ENCODE peak calls at places on chromosome 18, in six cellular contexts. A is OCI-LY7, Q is GM12865, I is neuronal stem cell, E is fibroblast of lung, Y is colonic mucosa. W is an unnamed sample.

GRCh38 chr18:48924621-48925601 is 25.9 kb downstream of the SMAD7 start:
- DNase-seq in A (no peak), Q (no peak), I (no peak), E (no peak), Y (peak), W (no peak)

GRCh38 chr18:5600376-5601071 is 56.7 kb upstream of the EPB41L3 start:
- DNase-seq in A (peak), Q (no peak), I (no peak), E (peak), Y (no peak), W (no peak)

GRCh38 chr18:11387880-11388279 is 221.5 kb upstream of the SLC35G4 start:
- DNase-seq in A (no peak), Q (peak), I (no peak), E (peak), Y (no peak), W (peak)

GRCh38 chr18:2908166-2908945 is 61.5 kb downstream of the EMILIN2 start:
- DNase-seq in A (no peak), Q (no peak), I (no peak), E (no peak), Y (no peak), W (no peak)

GRCh38 chr18:63953811-63954210 is 4.7 kb downstream of the HMSD start:
- DNase-seq in A (no peak), Q (no peak), I (no peak), E (peak), Y (no peak), W (no peak)

GRCh38 chr18:5890606-5891360 is 4.5 kb downstream of the TMEM200C start:
- DNase-seq in A (no peak), Q (peak), I (peak), E (no peak), Y (peak), W (no peak)

GRCh38 chr18:73962251-73962650 is 185.4 kb downstream of the FBXO15 start:
- DNase-seq in A (no peak), Q (no peak), I (no peak), E (no peak), Y (no peak), W (no peak)

GRCh38 chr18:27599202-27599829 is 414.2 kb upstream of the CHST9 start:
- DNase-seq in A (peak), Q (peak), I (peak), E (peak), Y (peak), W (peak)

GRCh38 chr18:12782521-12782920 is 79.7 kb downstream of the PSMG2 start:
- DNase-seq in A (no peak), Q (no peak), I (no peak), E (no peak), Y (no peak), W (no peak)

GRCh38 chr18:54949588-54949987 is 9.7 kb downstream of the CCDC68 start:
- DNase-seq in A (no peak), Q (no peak), I (no peak), E (no peak), Y (no peak), W (no peak)

GRCh38 chr18:11960743-11961380 is 20.4 kb upstream of the IMPA2 start:
- DNase-seq in A (no peak), Q (no peak), I (no peak), E (no peak), Y (no peak), W (no peak)

GRCh38 chr18:3245853-3246635 is 1.6 kb upstream of the MYL12A start:
- DNase-seq in A (peak), Q (peak), I (peak), E (peak), Y (peak), W (peak)

GRCh38 chr18:13517369-13517768 is 209.0 kb downstream of the FAM210A start:
- DNase-seq in A (no peak), Q (no peak), I (no peak), E (no peak), Y (no peak), W (no peak)

GRCh38 chr18:199768-200167 is 41.4 kb downstream of the USP14 start:
- DNase-seq in A (no peak), Q (no peak), I (no peak), E (no peak), Y (no peak), W (no peak)

GRCh38 chr18:76476665-76477561 is 18.1 kb downstream of the ZNF516 start:
- DNase-seq in A (no peak), Q (peak), I (no peak), E (peak), Y (peak), W (no peak)

GRCh38 chr18:11981633-11982366 is 493 bp downstream of the IMPA2 start:
- DNase-seq in A (peak), Q (peak), I (peak), E (peak), Y (peak), W (no peak)

GRCh38 chr18:44943201-44943881 is 262.7 kb downstream of the SETBP1 start:
- DNase-seq in A (no peak), Q (no peak), I (no peak), E (no peak), Y (no peak), W (no peak)

GRCh38 chr18:13461488-13461887 is 242.9 kb downstream of the LDLRAD4 start:
- DNase-seq in A (no peak), Q (no peak), I (no peak), E (no peak), Y (no peak), W (peak)

GRCh38 chr18:2692508-2692907 is 37.0 kb downstream of the SMCHD1 start:
- DNase-seq in A (no peak), Q (no peak), I (no peak), E (no peak), Y (no peak), W (no peak)

GRCh38 chr18:40855661-40856060 is 1099.4 kb upstream of the PIK3C3 start:
- DNase-seq in A (no peak), Q (no peak), I (no peak), E (no peak), Y (no peak), W (no peak)

GRCh38 chr18:75247601-75248421 is 37.2 kb downstream of the TSHZ1 start:
- DNase-seq in A (no peak), Q (peak), I (no peak), E (peak), Y (no peak), W (peak)

GRCh38 chr18:68148862-68149261 is 566.0 kb downstream of the TMX3 start:
- DNase-seq in A (no peak), Q (no peak), I (peak), E (no peak), Y (no peak), W (no peak)

GRCh38 chr18:68467966-68468365 is 246.9 kb downstream of the TMX3 start:
- DNase-seq in A (no peak), Q (peak), I (no peak), E (no peak), Y (no peak), W (no peak)

DNA sequence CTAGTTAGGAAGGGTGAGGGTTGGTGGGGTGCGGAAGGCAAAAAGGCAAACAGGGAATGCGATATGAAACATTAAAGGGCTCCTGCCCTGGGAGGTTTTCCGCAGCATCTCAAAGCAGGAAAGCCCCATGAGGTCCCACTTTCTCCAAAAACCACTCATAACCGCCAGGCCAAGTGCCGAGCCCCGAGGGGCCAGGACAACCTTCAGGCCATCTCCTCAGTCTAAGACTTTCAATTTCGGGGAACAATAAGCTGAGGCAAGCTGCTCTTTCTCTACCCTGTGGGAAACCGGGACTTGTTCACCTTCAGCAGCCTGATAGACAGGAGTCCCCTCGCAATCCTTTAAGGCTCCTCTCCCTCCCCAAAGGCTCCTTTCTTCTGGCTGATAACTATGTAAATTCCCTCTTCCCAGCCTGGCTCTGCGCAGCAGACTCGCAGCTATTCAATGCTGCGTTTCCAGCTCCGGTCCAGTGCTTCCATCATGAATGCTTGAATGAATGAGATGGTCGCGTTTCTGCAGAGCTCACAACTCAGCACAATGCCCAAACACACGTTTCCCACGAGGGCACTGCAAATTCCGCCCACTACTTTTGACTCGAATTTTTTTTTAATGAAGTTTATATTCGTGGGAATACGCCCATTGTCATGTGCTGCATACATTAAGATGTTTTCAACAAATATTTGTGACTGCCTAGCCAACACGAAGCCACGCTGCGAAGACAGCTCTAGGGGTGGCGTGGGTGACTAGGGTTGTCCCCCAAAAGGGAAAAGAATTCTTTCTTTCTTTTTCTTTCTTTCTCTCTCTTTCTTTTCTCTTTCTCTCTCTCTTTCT is 1.4 kb downstream of the LAMA1 start:
- DNase-seq in A (no peak), Q (no peak), I (peak), E (peak), Y (no peak), W (no peak)
- H3K4me3 ChIP-seq in A (no peak), Q (no peak), I (peak), E (peak), Y (peak), W (no peak)

GRCh38 chr18:77487951-77488740 is 238.5 kb downstream of the GALR1 start:
- DNase-seq in A (peak), Q (peak), I (no peak), E (no peak), Y (no peak), W (no peak)
- H3K4me3 ChIP-seq in A (no peak), Q (no peak), I (no peak), E (no peak), Y (no peak), W (no peak)

GRCh38 chr18:33010149-33010548 is 237.3 kb upstream of the KLHL14 start:
- DNase-seq in A (no peak), Q (no peak), I (no peak), E (no peak), Y (no peak), W (no peak)

GRCh38 chr18:33014060-33014796 is 241.4 kb upstream of the KLHL14 start:
- DNase-seq in A (no peak), Q (no peak), I (no peak), E (no peak), Y (peak), W (no peak)
- H3K4me3 ChIP-seq in A (no peak), Q (no peak), I (no peak), E (no peak), Y (no peak), W (no peak)

GRCh38 chr18:78977627-78978271 is 1.9 kb upstream of the SALL3 start:
- DNase-seq in A (no peak), Q (no peak), I (no peak), E (no peak), Y (no peak), W (no peak)

GRCh38 chr18:78978336-78979057 is 1.1 kb upstream of the SALL3 start:
- DNase-seq in A (no peak), Q (no peak), I (no peak), E (no peak), Y (no peak), W (no peak)

GRCh38 chr18:78975699-78976098 is 3.9 kb upstream of the SALL3 start:
- DNase-seq in A (no peak), Q (no peak), I (no peak), E (no peak), Y (no peak), W (no peak)

GRCh38 chr18:78975282-78975681 is 4.3 kb upstream of the SALL3 start:
- DNase-seq in A (no peak), Q (no peak), I (no peak), E (no peak), Y (no peak), W (no peak)

GRCh38 chr18:78976697-78977626 is 2.7 kb upstream of the SALL3 start:
- DNase-seq in A (no peak), Q (no peak), I (no peak), E (no peak), Y (no peak), W (no peak)
- H3K4me3 ChIP-seq in A (no peak), Q (no peak), I (no peak), E (no peak), Y (no peak), W (no peak)

DNA sequence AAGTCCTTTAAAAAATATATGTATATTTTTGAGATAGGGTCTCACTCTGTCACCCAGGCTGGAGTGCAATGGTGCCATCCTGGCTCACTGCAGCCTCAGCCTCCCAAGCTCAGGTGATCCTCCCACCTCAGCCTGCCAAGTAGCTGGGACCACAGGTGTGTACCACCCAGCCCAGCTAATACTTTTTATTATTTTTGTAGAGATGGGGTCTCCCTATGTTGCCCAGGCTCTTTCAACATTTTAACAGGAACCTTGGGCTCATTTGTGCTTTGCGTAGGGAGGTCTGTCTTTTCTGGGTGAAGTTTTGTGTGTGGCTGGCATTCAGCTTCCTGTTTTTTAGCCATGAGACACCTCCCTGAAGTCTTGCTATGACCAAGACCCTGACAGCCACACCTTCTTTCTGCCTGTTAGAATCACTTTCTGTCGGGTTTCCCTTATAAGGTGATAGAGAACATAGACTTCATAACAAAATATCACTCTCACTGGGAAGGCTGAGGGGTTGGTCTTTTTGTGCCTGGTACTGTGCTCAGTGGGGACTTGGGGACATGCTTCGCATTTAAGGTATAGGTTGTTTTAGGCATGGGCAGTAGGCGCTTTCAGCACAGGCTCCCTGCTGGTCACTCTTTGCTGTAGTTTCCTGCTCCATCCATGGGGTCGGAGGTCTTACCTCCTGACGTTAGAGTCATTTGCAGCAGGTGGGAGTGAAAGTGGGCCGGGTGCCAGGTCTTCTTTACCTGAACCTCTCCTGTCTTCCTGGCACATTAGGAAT is 3.4 kb downstream of the RAB31 start:
- DNase-seq in A (no peak), Q (peak), I (no peak), E (no peak), Y (no peak), W (no peak)
- H3K4me3 ChIP-seq in A (no peak), Q (peak), I (no peak), E (no peak), Y (no peak), W (no peak)

GRCh38 chr18:31102020-31102684 is at the start of gene DSC2:
- DNase-seq in A (no peak), Q (no peak), I (peak), E (no peak), Y (peak), W (no peak)

GRCh38 chr18:31102941-31103340 is 720 bp upstream of the DSC2 start:
- DNase-seq in A (no peak), Q (no peak), I (no peak), E (no peak), Y (no peak), W (no peak)

GRCh38 chr18:31099490-31100230 is 2.6 kb downstream of the DSC2 start:
- DNase-seq in A (no peak), Q (no peak), I (no peak), E (no peak), Y (peak), W (no peak)

GRCh38 chr18:31100598-31101147 is 1.5 kb downstream of the DSC2 start:
- DNase-seq in A (no peak), Q (no peak), I (peak), E (no peak), Y (peak), W (no peak)

GRCh38 chr18:31101148-31102019 is 837 bp downstream of the DSC2 start:
- DNase-seq in A (no peak), Q (no peak), I (peak), E (peak), Y (peak), W (no peak)
- H3K4me3 ChIP-seq in A (no peak), Q (no peak), I (peak), E (no peak), Y (peak), W (no peak)

GRCh38 chr18:31684279-31685096 is at the start of gene B4GALT6:
- DNase-seq in A (peak), Q (peak), I (peak), E (peak), Y (peak), W (peak)

GRCh38 chr18:31683106-31683505 is 1.3 kb downstream of the B4GALT6 start:
- DNase-seq in A (no peak), Q (no peak), I (no peak), E (no peak), Y (no peak), W (no peak)

GRCh38 chr18:31686572-31686971 is 2.2 kb upstream of the B4GALT6 start:
- DNase-seq in A (no peak), Q (no peak), I (no peak), E (no peak), Y (no peak), W (no peak)

GRCh38 chr18:31685097-31686082 is 1.0 kb upstream of the B4GALT6 start:
- DNase-seq in A (peak), Q (peak), I (peak), E (peak), Y (peak), W (peak)

GRCh38 chr18:31683968-31684278 is 458 bp downstream of the B4GALT6 start:
- DNase-seq in A (no peak), Q (no peak), I (no peak), E (no peak), Y (no peak), W (no peak)
- H3K4me3 ChIP-seq in A (peak), Q (peak), I (peak), E (peak), Y (peak), W (peak)

GRCh38 chr18:50194623-50195532 is at the start of gene MYO5B:
- DNase-seq in A (peak), Q (peak), I (peak), E (no peak), Y (peak), W (no peak)

GRCh38 chr18:50192903-50193795 is 1.8 kb downstream of the MYO5B start:
- DNase-seq in A (no peak), Q (no peak), I (no peak), E (no peak), Y (peak), W (no peak)

GRCh38 chr18:50196261-50196660 is 1.3 kb upstream of the MYO5B start:
- DNase-seq in A (no peak), Q (no peak), I (no peak), E (no peak), Y (no peak), W (no peak)

GRCh38 chr18:50195689-50196088 is 742 bp upstream of the MYO5B start:
- DNase-seq in A (no peak), Q (no peak), I (no peak), E (no peak), Y (no peak), W (no peak)

GRCh38 chr18:50193796-50194622 is 938 bp downstream of the MYO5B start:
- DNase-seq in A (no peak), Q (no peak), I (peak), E (no peak), Y (peak), W (no peak)
- H3K4me3 ChIP-seq in A (no peak), Q (peak), I (peak), E (no peak), Y (peak), W (no peak)

GRCh38 chr18:50287441-50288347 is at the start of gene CXXC1:
- DNase-seq in A (peak), Q (peak), I (peak), E (peak), Y (peak), W (peak)
- H3K4me3 ChIP-seq in A (peak), Q (peak), I (peak), E (peak), Y (peak), W (peak)

GRCh38 chr18:62720766-62721613 is 5.6 kb downstream of the PHLPP1 start:
- DNase-seq in A (no peak), Q (no peak), I (no peak), E (no peak), Y (no peak), W (no peak)
- H3K4me3 ChIP-seq in A (no peak), Q (no peak), I (no peak), E (no peak), Y (no peak), W (no peak)